ENCODE peak calls at places on chromosomes 12 and 14, in eight cellular contexts. One of them, this sample, is unnamed.

GRCh38 chr14:89237923-89238529 is 179.0 kb downstream of the FOXN3 start:
- DNase-seq in breast epithelium: no peak
- DNase-seq in activated CD4-positive, alpha-beta T cell treated with anti-CD3 and anti-CD28 coated beads, Interleukin-2, amount 50 U/mL, for 48 hours: no peak
- DNase-seq in heart left ventricle: no peak
- DNase-seq in choroid plexus epithelial cell: peak
- DNase-seq in Kasumi-1: peak
- DNase-seq in astrocyte of the spinal cord: peak
- DNase-seq in ACHN: peak
- DNase-seq in this sample: peak

GRCh38 chr12:47838286-47838931 is 18.7 kb upstream of the HDAC7 start:
- DNase-seq in astrocyte of the spinal cord: peak
- DNase-seq in heart left ventricle: no peak
- DNase-seq in Kasumi-1: peak
- DNase-seq in ACHN: peak
- DNase-seq in choroid plexus epithelial cell: peak
- DNase-seq in breast epithelium: no peak
- DNase-seq in activated CD4-positive, alpha-beta T cell treated with anti-CD3 and anti-CD28 coated beads, Interleukin-2, amount 50 U/mL, for 48 hours: peak
- DNase-seq in this sample: peak

GRCh38 chr12:91380651-91381050 is 198.0 kb upstream of the DCN start:
- DNase-seq in choroid plexus epithelial cell: no peak
- DNase-seq in breast epithelium: no peak
- DNase-seq in heart left ventricle: no peak
- DNase-seq in astrocyte of the spinal cord: no peak
- DNase-seq in ACHN: no peak
- DNase-seq in activated CD4-positive, alpha-beta T cell treated with anti-CD3 and anti-CD28 coated beads, Interleukin-2, amount 50 U/mL, for 48 hours: no peak
- DNase-seq in Kasumi-1: no peak
- DNase-seq in this sample: no peak

GRCh38 chr12:70885952-70886351 is 34.6 kb downstream of the PTPRR start:
- DNase-seq in astrocyte of the spinal cord: no peak
- DNase-seq in breast epithelium: no peak
- DNase-seq in Kasumi-1: no peak
- DNase-seq in ACHN: no peak
- DNase-seq in heart left ventricle: no peak
- DNase-seq in activated CD4-positive, alpha-beta T cell treated with anti-CD3 and anti-CD28 coated beads, Interleukin-2, amount 50 U/mL, for 48 hours: no peak
- DNase-seq in choroid plexus epithelial cell: no peak
- DNase-seq in this sample: no peak

GRCh38 chr12:49109631-49110172 is 945 bp downstream of the LMBR1L start:
- DNase-seq in heart left ventricle: no peak
- DNase-seq in activated CD4-positive, alpha-beta T cell treated with anti-CD3 and anti-CD28 coated beads, Interleukin-2, amount 50 U/mL, for 48 hours: no peak
- DNase-seq in ACHN: no peak
- DNase-seq in breast epithelium: no peak
- DNase-seq in Kasumi-1: peak
- DNase-seq in choroid plexus epithelial cell: no peak
- DNase-seq in astrocyte of the spinal cord: no peak
- DNase-seq in this sample: peak

GRCh38 chr12:111445311-111446043 is 39.8 kb downstream of the SH2B3 start:
- DNase-seq in activated CD4-positive, alpha-beta T cell treated with anti-CD3 and anti-CD28 coated beads, Interleukin-2, amount 50 U/mL, for 48 hours: no peak
- DNase-seq in astrocyte of the spinal cord: no peak
- DNase-seq in Kasumi-1: no peak
- DNase-seq in ACHN: no peak
- DNase-seq in heart left ventricle: no peak
- DNase-seq in breast epithelium: no peak
- DNase-seq in choroid plexus epithelial cell: no peak
- DNase-seq in this sample: peak

GRCh38 chr14:60722163-60722835 is 1.9 kb downstream of the SIX4 start:
- DNase-seq in ACHN: peak
- DNase-seq in breast epithelium: no peak
- DNase-seq in Kasumi-1: peak
- DNase-seq in astrocyte of the spinal cord: peak
- DNase-seq in activated CD4-positive, alpha-beta T cell treated with anti-CD3 and anti-CD28 coated beads, Interleukin-2, amount 50 U/mL, for 48 hours: peak
- DNase-seq in choroid plexus epithelial cell: peak
- DNase-seq in heart left ventricle: peak
- DNase-seq in this sample: peak

GRCh38 chr14:92728781-92729364 is 19.6 kb downstream of the LGMN start:
- DNase-seq in ACHN: peak
- DNase-seq in heart left ventricle: no peak
- DNase-seq in choroid plexus epithelial cell: peak
- DNase-seq in astrocyte of the spinal cord: peak
- DNase-seq in Kasumi-1: peak
- DNase-seq in activated CD4-positive, alpha-beta T cell treated with anti-CD3 and anti-CD28 coated beads, Interleukin-2, amount 50 U/mL, for 48 hours: peak
- DNase-seq in breast epithelium: no peak
- DNase-seq in this sample: peak

GRCh38 chr14:40218282-40218941 is 786.2 kb upstream of the FBXO33 start:
- DNase-seq in ACHN: no peak
- DNase-seq in choroid plexus epithelial cell: no peak
- DNase-seq in heart left ventricle: no peak
- DNase-seq in Kasumi-1: peak
- DNase-seq in activated CD4-positive, alpha-beta T cell treated with anti-CD3 and anti-CD28 coated beads, Interleukin-2, amount 50 U/mL, for 48 hours: no peak
- DNase-seq in breast epithelium: no peak
- DNase-seq in astrocyte of the spinal cord: no peak
- DNase-seq in this sample: no peak

GRCh38 chr14:74882103-74882920 is 596 bp downstream of the DLST start:
- DNase-seq in Kasumi-1: peak
- DNase-seq in breast epithelium: no peak
- DNase-seq in choroid plexus epithelial cell: peak
- DNase-seq in astrocyte of the spinal cord: peak
- DNase-seq in ACHN: peak
- DNase-seq in activated CD4-positive, alpha-beta T cell treated with anti-CD3 and anti-CD28 coated beads, Interleukin-2, amount 50 U/mL, for 48 hours: peak
- DNase-seq in heart left ventricle: peak
- DNase-seq in this sample: peak

GRCh38 chr12:563250-563781 is 99.9 kb downstream of the NINJ2 start:
- DNase-seq in heart left ventricle: no peak
- DNase-seq in breast epithelium: no peak
- DNase-seq in activated CD4-positive, alpha-beta T cell treated with anti-CD3 and anti-CD28 coated beads, Interleukin-2, amount 50 U/mL, for 48 hours: peak
- DNase-seq in choroid plexus epithelial cell: peak
- DNase-seq in astrocyte of the spinal cord: peak
- DNase-seq in Kasumi-1: no peak
- DNase-seq in ACHN: no peak
- DNase-seq in this sample: no peak

GRCh38 chr12:98838282-98838681 is 193.2 kb downstream of the APAF1 start:
- DNase-seq in choroid plexus epithelial cell: peak
- DNase-seq in ACHN: no peak
- DNase-seq in activated CD4-positive, alpha-beta T cell treated with anti-CD3 and anti-CD28 coated beads, Interleukin-2, amount 50 U/mL, for 48 hours: no peak
- DNase-seq in breast epithelium: no peak
- DNase-seq in heart left ventricle: no peak
- DNase-seq in astrocyte of the spinal cord: peak
- DNase-seq in Kasumi-1: no peak
- DNase-seq in this sample: no peak

GRCh38 chr12:12467222-12467621 is 95.4 kb downstream of the DUSP16 start:
- DNase-seq in astrocyte of the spinal cord: no peak
- DNase-seq in ACHN: no peak
- DNase-seq in breast epithelium: no peak
- DNase-seq in choroid plexus epithelial cell: no peak
- DNase-seq in heart left ventricle: no peak
- DNase-seq in activated CD4-positive, alpha-beta T cell treated with anti-CD3 and anti-CD28 coated beads, Interleukin-2, amount 50 U/mL, for 48 hours: peak
- DNase-seq in Kasumi-1: no peak
- DNase-seq in this sample: no peak

GRCh38 chr14:75723716-75724115 is 62.7 kb downstream of the TTLL5 start:
- DNase-seq in ACHN: no peak
- DNase-seq in choroid plexus epithelial cell: peak
- DNase-seq in breast epithelium: no peak
- DNase-seq in activated CD4-positive, alpha-beta T cell treated with anti-CD3 and anti-CD28 coated beads, Interleukin-2, amount 50 U/mL, for 48 hours: no peak
- DNase-seq in astrocyte of the spinal cord: no peak
- DNase-seq in Kasumi-1: no peak
- DNase-seq in heart left ventricle: no peak
- DNase-seq in this sample: no peak

GRCh38 chr14:21300892-21301291 is 21.0 kb downstream of the RPGRIP1 start:
- DNase-seq in ACHN: peak
- DNase-seq in choroid plexus epithelial cell: peak
- DNase-seq in Kasumi-1: peak
- DNase-seq in breast epithelium: no peak
- DNase-seq in heart left ventricle: peak
- DNase-seq in activated CD4-positive, alpha-beta T cell treated with anti-CD3 and anti-CD28 coated beads, Interleukin-2, amount 50 U/mL, for 48 hours: peak
- DNase-seq in astrocyte of the spinal cord: no peak
- DNase-seq in this sample: peak

GRCh38 chr12:51421266-51421884 is 3.3 kb upstream of the SLC4A8 start:
- DNase-seq in choroid plexus epithelial cell: peak
- DNase-seq in ACHN: peak
- DNase-seq in astrocyte of the spinal cord: peak
- DNase-seq in activated CD4-positive, alpha-beta T cell treated with anti-CD3 and anti-CD28 coated beads, Interleukin-2, amount 50 U/mL, for 48 hours: peak
- DNase-seq in Kasumi-1: peak
- DNase-seq in heart left ventricle: peak
- DNase-seq in breast epithelium: no peak
- DNase-seq in this sample: peak

This sample was measured in dermis blood vessel endothelial cell.